ENCODE peak calls at places on chromosome 2, in six cellular contexts. One of them, this sample, is unnamed.

GRCh38 chr2:158962074-158962473 is 6.4 kb upstream of the TANC1 start:
- DNase-seq in fibroblast of mammary gland: no peak
- DNase-seq in upper lobe of right lung: no peak
- DNase-seq in right atrium auricular region: no peak
- DNase-seq in sigmoid colon: no peak
- DNase-seq in GM12878: no peak
- DNase-seq in this sample: no peak

GRCh38 chr2:27889774-27890145 is 427 bp downstream of the RBKS start:
- DNase-seq in fibroblast of mammary gland: peak; percentile 26
- DNase-seq in upper lobe of right lung: no peak
- DNase-seq in right atrium auricular region: no peak
- DNase-seq in sigmoid colon: no peak
- DNase-seq in GM12878: no peak
- DNase-seq in this sample: no peak

GRCh38 chr2:15638720-15639119 is 47.1 kb downstream of the DDX1 start:
- DNase-seq in fibroblast of mammary gland: peak; percentile 61
- DNase-seq in upper lobe of right lung: no peak
- DNase-seq in right atrium auricular region: no peak
- DNase-seq in sigmoid colon: no peak
- DNase-seq in GM12878: no peak
- DNase-seq in this sample: no peak

GRCh38 chr2:193966590-193966989 is 1690.4 kb upstream of the SLC39A10 start:
- DNase-seq in fibroblast of mammary gland: peak; percentile 82
- DNase-seq in upper lobe of right lung: no peak
- DNase-seq in right atrium auricular region: no peak
- DNase-seq in sigmoid colon: no peak
- DNase-seq in GM12878: no peak
- DNase-seq in this sample: peak; percentile 76

GRCh38 chr2:37819228-37819627 is 105.9 kb upstream of the RMDN2 start:
- DNase-seq in fibroblast of mammary gland: peak; percentile 96
- DNase-seq in upper lobe of right lung: no peak
- DNase-seq in right atrium auricular region: no peak
- DNase-seq in sigmoid colon: no peak
- DNase-seq in GM12878: no peak
- DNase-seq in this sample: peak; percentile 62

GRCh38 chr2:205367536-205367935 is 314.8 kb upstream of the NRP2 start:
- DNase-seq in fibroblast of mammary gland: no peak
- DNase-seq in upper lobe of right lung: no peak
- DNase-seq in right atrium auricular region: no peak
- DNase-seq in sigmoid colon: no peak
- DNase-seq in GM12878: no peak
- DNase-seq in this sample: no peak

GRCh38 chr2:59900728-59901452 is 652.6 kb downstream of the BCL11A start:
- DNase-seq in fibroblast of mammary gland: no peak
- DNase-seq in upper lobe of right lung: no peak
- DNase-seq in right atrium auricular region: no peak
- DNase-seq in sigmoid colon: no peak
- DNase-seq in GM12878: no peak
- DNase-seq in this sample: no peak

GRCh38 chr2:1767939-1768691 is 23.8 kb upstream of the PXDN start:
- DNase-seq in fibroblast of mammary gland: no peak
- DNase-seq in upper lobe of right lung: no peak
- DNase-seq in right atrium auricular region: no peak
- DNase-seq in sigmoid colon: no peak
- DNase-seq in GM12878: no peak
- DNase-seq in this sample: no peak

GRCh38 chr2:167182403-167182802 is 294.1 kb downstream of the XIRP2 start:
- DNase-seq in fibroblast of mammary gland: no peak
- DNase-seq in upper lobe of right lung: no peak
- DNase-seq in right atrium auricular region: no peak
- DNase-seq in sigmoid colon: no peak
- DNase-seq in GM12878: no peak
- DNase-seq in this sample: no peak

GRCh38 chr2:20282916-20283592 is 58.1 kb upstream of the SDC1 start:
- DNase-seq in fibroblast of mammary gland: peak; percentile 27
- DNase-seq in upper lobe of right lung: no peak
- DNase-seq in right atrium auricular region: no peak
- DNase-seq in sigmoid colon: peak; percentile 88
- DNase-seq in GM12878: no peak
- DNase-seq in this sample: peak; percentile 48

GRCh38 chr2:23698733-23699391 is 228.1 kb downstream of the ATAD2B start:
- DNase-seq in fibroblast of mammary gland: no peak
- DNase-seq in upper lobe of right lung: no peak
- DNase-seq in right atrium auricular region: no peak
- DNase-seq in sigmoid colon: peak; percentile 66
- DNase-seq in GM12878: no peak
- DNase-seq in this sample: peak; percentile 20

GRCh38 chr2:127479219-127479825 is 47.0 kb downstream of the IWS1 start:
- DNase-seq in fibroblast of mammary gland: peak; percentile 75
- DNase-seq in upper lobe of right lung: no peak
- DNase-seq in right atrium auricular region: no peak
- DNase-seq in sigmoid colon: no peak
- DNase-seq in GM12878: peak; percentile 11
- DNase-seq in this sample: peak; percentile 68

GRCh38 chr2:231891514-231891905 is 34.7 kb downstream of the NPPC start:
- DNase-seq in fibroblast of mammary gland: no peak
- DNase-seq in upper lobe of right lung: peak; percentile 13
- DNase-seq in right atrium auricular region: no peak
- DNase-seq in sigmoid colon: no peak
- DNase-seq in GM12878: no peak
- DNase-seq in this sample: no peak

DNA sequence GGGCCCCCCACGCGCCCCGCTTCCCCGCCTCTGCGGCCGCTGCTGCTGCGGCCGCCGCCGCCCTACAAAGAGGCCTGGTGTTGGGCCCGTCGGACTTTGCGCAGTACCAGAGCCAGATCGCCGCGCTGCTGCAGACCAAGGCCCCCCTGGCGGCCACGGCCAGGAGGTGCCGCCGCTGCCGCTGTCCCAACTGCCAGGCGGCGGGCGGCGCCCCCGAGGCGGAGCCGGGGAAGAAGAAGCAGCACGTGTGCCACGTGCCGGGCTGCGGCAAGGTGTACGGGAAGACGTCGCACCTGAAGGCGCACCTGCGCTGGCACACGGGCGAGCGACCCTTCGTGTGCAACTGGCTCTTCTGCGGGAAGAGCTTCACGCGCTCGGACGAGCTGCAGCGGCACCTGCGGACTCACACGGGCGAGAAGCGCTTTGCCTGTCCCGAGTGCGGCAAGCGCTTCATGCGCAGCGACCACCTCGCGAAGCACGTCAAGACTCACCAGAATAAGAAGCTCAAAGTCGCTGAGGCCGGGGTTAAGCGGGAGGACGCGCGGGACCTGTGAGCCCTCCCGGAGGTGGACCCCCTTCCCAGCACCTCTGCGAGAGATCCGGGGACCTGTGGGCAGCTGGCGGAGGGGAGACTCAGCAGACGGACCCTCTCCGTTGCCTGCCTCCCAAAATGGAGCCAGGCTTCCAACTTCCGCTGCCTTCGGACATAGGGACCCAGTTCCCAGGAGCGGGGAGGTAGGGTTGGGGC is 1.9 kb downstream of the SP5 start:
- DNase-seq in fibroblast of mammary gland: peak; percentile 36
- DNase-seq in upper lobe of right lung: peak; percentile 82
- DNase-seq in right atrium auricular region: no peak
- DNase-seq in sigmoid colon: peak; percentile 81
- DNase-seq in GM12878: no peak
- DNase-seq in this sample: no peak
- H3K4me3 ChIP-seq in fibroblast of mammary gland: no peak overlapping the region
- H3K4me3 ChIP-seq in upper lobe of right lung: no peak overlapping the region
- H3K4me3 ChIP-seq in right atrium auricular region: peak overlapping the region; percentile 52
- H3K4me3 ChIP-seq in sigmoid colon: peak overlapping the region; percentile 57
- H3K4me3 ChIP-seq in GM12878: no peak overlapping the region
- H3K4me3 ChIP-seq in this sample: no peak overlapping the region

GRCh38 chr2:153474407-153474806 is 4.2 kb downstream of the RPRM start:
- DNase-seq in fibroblast of mammary gland: no peak
- DNase-seq in upper lobe of right lung: no peak
- DNase-seq in right atrium auricular region: no peak
- DNase-seq in sigmoid colon: no peak
- DNase-seq in GM12878: no peak
- DNase-seq in this sample: no peak
- TF ChIP-seq CTCF in fibroblast of mammary gland: no peak
- TF ChIP-seq CTCF in upper lobe of right lung: no peak
- TF ChIP-seq CTCF in right atrium auricular region: no peak
- TF ChIP-seq CTCF in sigmoid colon: no peak
- TF ChIP-seq CTCF in GM12878: no peak
- TF ChIP-seq CTCF in this sample: no peak

DNA sequence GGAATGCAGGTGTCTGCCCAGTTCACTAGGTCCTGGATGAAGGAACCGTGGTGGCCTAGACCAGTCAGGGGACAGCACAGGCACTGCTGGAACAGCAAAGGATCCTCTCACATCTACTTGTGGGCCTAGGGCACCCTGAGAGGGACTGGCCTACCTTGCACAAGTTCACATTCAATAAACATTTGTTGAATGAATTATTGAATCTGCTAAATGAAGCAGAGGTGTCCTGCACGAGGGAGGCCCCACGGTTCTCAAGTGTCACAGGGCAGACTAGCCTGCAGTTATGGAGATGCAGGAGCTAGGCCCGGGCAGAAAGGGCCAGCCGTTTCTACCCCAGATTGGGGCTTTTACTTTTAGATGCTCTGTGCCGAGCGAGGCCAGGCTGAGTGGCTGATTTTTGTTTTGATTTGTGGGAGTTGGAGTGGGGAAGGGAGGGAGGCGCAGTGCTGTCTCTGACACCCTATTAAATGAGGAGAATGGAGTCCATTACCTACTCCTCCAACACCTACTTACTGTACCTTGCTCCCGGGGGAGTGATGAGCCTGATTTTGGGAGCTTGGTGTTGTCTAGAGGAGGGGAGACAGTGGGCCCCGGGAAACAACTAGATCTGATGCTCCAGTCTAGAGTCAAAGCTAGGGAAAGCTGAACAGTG is 18.4 kb downstream of the SH2D6 start:
- DNase-seq in fibroblast of mammary gland: no peak
- DNase-seq in upper lobe of right lung: peak; percentile 66
- DNase-seq in right atrium auricular region: no peak
- DNase-seq in sigmoid colon: no peak
- DNase-seq in GM12878: no peak
- DNase-seq in this sample: no peak
- H3K4me3 ChIP-seq in fibroblast of mammary gland: no peak overlapping the region
- H3K4me3 ChIP-seq in upper lobe of right lung: peak overlapping the region; percentile 56
- H3K4me3 ChIP-seq in right atrium auricular region: peak overlapping the region; percentile 48
- H3K4me3 ChIP-seq in sigmoid colon: peak overlapping the region; percentile 51
- H3K4me3 ChIP-seq in GM12878: no peak overlapping the region
- H3K4me3 ChIP-seq in this sample: no peak overlapping the region

GRCh38 chr2:120224256-120224655 is 1.1 kb upstream of the TMEM185B start:
- DNase-seq in fibroblast of mammary gland: no peak
- DNase-seq in upper lobe of right lung: peak; percentile 61
- DNase-seq in right atrium auricular region: no peak
- DNase-seq in sigmoid colon: no peak
- DNase-seq in GM12878: no peak
- DNase-seq in this sample: no peak

GRCh38 chr2:120224735-120225548 is 1.7 kb upstream of the TMEM185B start:
- DNase-seq in fibroblast of mammary gland: no peak
- DNase-seq in upper lobe of right lung: peak; percentile 46
- DNase-seq in right atrium auricular region: no peak
- DNase-seq in sigmoid colon: no peak
- DNase-seq in GM12878: no peak
- DNase-seq in this sample: no peak

GRCh38 chr2:120221616-120222015 is 1.6 kb downstream of the TMEM185B start:
- DNase-seq in fibroblast of mammary gland: no peak
- DNase-seq in upper lobe of right lung: no peak
- DNase-seq in right atrium auricular region: peak; percentile 42
- DNase-seq in sigmoid colon: no peak
- DNase-seq in GM12878: no peak
- DNase-seq in this sample: no peak

GRCh38 chr2:120222186-120223033 is 790 bp downstream of the TMEM185B start:
- DNase-seq in fibroblast of mammary gland: no peak
- DNase-seq in upper lobe of right lung: no peak
- DNase-seq in right atrium auricular region: no peak
- DNase-seq in sigmoid colon: no peak
- DNase-seq in GM12878: no peak
- DNase-seq in this sample: no peak

DNA sequence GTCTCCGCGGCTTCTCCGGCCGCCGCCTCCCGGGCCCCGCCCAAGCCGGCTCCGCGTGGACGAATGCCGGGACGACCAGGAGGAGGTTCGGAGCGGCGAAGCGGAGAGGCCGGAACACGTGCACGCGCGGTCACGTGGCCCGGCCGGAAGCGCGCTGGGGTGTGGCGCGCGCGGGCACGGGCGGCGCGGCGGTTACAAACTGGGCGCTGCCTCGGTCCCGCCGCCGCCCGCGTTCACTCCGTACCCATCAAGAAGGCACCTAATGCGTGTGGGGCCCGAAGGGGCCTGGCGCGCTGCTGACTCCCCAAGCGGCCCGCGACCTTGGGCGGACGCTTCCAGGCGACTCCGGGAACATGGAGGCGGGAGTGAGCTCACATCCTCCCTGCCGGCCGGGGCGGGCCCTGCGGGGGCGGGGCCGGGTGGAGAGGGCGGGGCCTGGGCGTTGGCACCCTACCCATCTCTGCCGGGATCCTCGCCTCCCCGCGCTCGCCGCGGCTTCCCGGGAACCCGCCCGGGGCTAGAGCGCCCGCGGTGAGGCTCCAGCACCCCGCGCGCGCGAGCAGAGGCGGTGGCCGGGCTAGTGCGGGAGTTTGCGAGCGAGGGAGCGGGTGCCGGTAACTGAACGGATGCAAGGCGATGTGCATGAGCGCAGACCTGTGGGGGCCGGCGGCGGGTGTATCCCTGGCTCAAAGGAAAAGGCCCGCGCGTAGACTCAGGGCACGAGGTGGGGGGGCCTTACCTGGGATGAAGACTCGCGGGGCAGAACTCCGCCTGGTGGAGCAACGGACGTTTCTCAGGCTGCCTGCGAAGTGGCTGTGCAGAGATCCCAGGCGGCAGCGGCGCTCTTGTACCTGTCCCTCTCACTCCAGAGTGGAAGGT is at the start of gene TMEM185B:
- DNase-seq in fibroblast of mammary gland: peak; percentile 76
- DNase-seq in upper lobe of right lung: peak; percentile 96
- DNase-seq in right atrium auricular region: peak; percentile 89
- DNase-seq in sigmoid colon: peak; percentile 95
- DNase-seq in GM12878: no peak
- DNase-seq in this sample: peak; percentile 29
- TF ChIP-seq CTCF in fibroblast of mammary gland: peak; percentile 23
- TF ChIP-seq CTCF in upper lobe of right lung: no peak
- TF ChIP-seq CTCF in right atrium auricular region: peak; percentile 39
- TF ChIP-seq CTCF in sigmoid colon: no peak
- TF ChIP-seq CTCF in GM12878: peak; percentile 24
- TF ChIP-seq CTCF in this sample: peak; percentile 45

DNA sequence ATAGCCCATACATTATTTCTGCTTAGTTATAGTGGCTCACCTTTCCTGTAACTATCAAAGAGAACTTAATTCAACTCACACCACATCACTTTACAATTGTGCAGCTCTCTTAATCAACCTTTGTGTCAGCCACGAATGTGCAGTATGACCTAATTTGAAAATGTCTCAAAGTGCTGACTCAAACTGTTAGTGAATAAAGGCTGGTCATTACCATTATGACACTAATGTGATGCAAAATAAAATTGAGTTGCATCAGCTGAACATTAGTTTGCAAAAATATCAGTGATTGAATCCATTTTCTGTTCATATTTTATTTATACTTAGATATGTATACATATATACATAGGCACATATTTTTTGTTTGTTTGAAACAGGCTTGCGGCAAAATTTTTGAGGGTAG is 251.8 kb downstream of the MEIS1 start:
- DNase-seq in fibroblast of mammary gland: peak; percentile 41
- DNase-seq in upper lobe of right lung: no peak
- DNase-seq in right atrium auricular region: no peak
- DNase-seq in sigmoid colon: no peak
- DNase-seq in GM12878: no peak
- DNase-seq in this sample: no peak
- H3K4me3 ChIP-seq in fibroblast of mammary gland: no peak overlapping the region
- H3K4me3 ChIP-seq in upper lobe of right lung: no peak overlapping the region
- H3K4me3 ChIP-seq in right atrium auricular region: no peak overlapping the region
- H3K4me3 ChIP-seq in sigmoid colon: no peak overlapping the region
- H3K4me3 ChIP-seq in GM12878: no peak overlapping the region
- H3K4me3 ChIP-seq in this sample: no peak overlapping the region

This sample was measured in astrocyte of the cerebellum.